ENCODE peak calls at places on chromosomes 11 and 22, in seven cellular contexts. U is ovary, N is endothelial cell of umbilical vein, J is adrenal gland, H is body of pancreas, I is prostate gland, O is transverse colon. L is an unnamed sample.

GRCh38 chr11:93623179-93623578 is 38.3 kb upstream of the CEP295 start:
- DNase-seq in U (no peak), N (no peak), J (peak; percentile 21), H (no peak), I (no peak), O (no peak), L (no peak)

GRCh38 chr11:61138940-61139339 is 22.3 kb downstream of the VPS37C start:
- DNase-seq in U (no peak), N (no peak), J (no peak), H (no peak), I (no peak), O (no peak), L (no peak)

GRCh38 chr11:66316849-66317251 is at the start of gene CD248:
- DNase-seq in U (peak; percentile 82), N (peak; percentile 15), J (no peak), H (no peak), I (no peak), O (peak; percentile 43), L (peak; percentile 33)

GRCh38 chr11:57474017-57474750 is 13.9 kb downstream of the RTN4RL2 start:
- DNase-seq in U (no peak), N (no peak), J (no peak), H (no peak), I (no peak), O (no peak), L (no peak)

GRCh38 chr11:1516273-1517067 is 29.9 kb upstream of the MOB2 start:
- DNase-seq in U (no peak), N (no peak), J (no peak), H (no peak), I (no peak), O (no peak), L (no peak)

GRCh38 chr11:70568504-70569172 is 170.3 kb downstream of the CTTN start:
- DNase-seq in U (peak; percentile 53), N (no peak), J (peak; percentile 26), H (no peak), I (peak; percentile 17), O (peak; percentile 49), L (peak; percentile 22)

GRCh38 chr11:116860303-116860702 is 22.9 kb upstream of the APOA1 start:
- DNase-seq in U (no peak), N (no peak), J (no peak), H (no peak), I (no peak), O (no peak), L (no peak)

GRCh38 chr22:24118689-24119384 is 62.5 kb upstream of the SUSD2 start:
- DNase-seq in U (no peak), N (no peak), J (no peak), H (no peak), I (no peak), O (no peak), L (no peak)

GRCh38 chr11:121649798-121650197 is 197.0 kb upstream of the SORL1-AS1 start:
- DNase-seq in U (no peak), N (no peak), J (no peak), H (no peak), I (peak; percentile 34), O (no peak), L (no peak)

GRCh38 chr11:46912526-46913150 is 5.7 kb downstream of the LRP4 start:
- DNase-seq in U (no peak), N (no peak), J (no peak), H (no peak), I (no peak), O (no peak), L (no peak)

GRCh38 chr11:82398300-82398815 is 335.3 kb downstream of the FAM181B start:
- DNase-seq in U (peak; percentile 39), N (no peak), J (peak; percentile 63), H (peak; percentile 25), I (no peak), O (no peak), L (no peak)

GRCh38 chr11:65492637-65493366 is 6.0 kb upstream of the MALAT1 start:
- DNase-seq in U (peak; percentile 84), N (peak; percentile 81), J (peak; percentile 94), H (peak; percentile 81), I (no peak), O (peak; percentile 87), L (peak; percentile 95)

GRCh38 chr11:68048681-68049508 is 10.1 kb downstream of the TCIRG1 start:
- DNase-seq in U (no peak), N (no peak), J (no peak), H (no peak), I (no peak), O (no peak), L (no peak)

GRCh38 chr11:122853971-122854446 is 15.7 kb downstream of the CRTAM start:
- DNase-seq in U (peak; percentile 24), N (peak; percentile 78), J (peak; percentile 67), H (peak; percentile 76), I (peak; percentile 72), O (peak; percentile 31), L (peak; percentile 50)

GRCh38 chr11:124923296-124923695 is 4.2 kb downstream of the HEPN1 start:
- DNase-seq in U (no peak), N (no peak), J (no peak), H (no peak), I (no peak), O (no peak), L (no peak)

GRCh38 chr11:61974766-61975631 is 7.6 kb upstream of the FTH1 start:
- DNase-seq in U (peak; percentile 26), N (peak; percentile 72), J (no peak), H (peak; percentile 96), I (peak; percentile 60), O (peak; percentile 57), L (peak; percentile 85)

GRCh38 chr22:27108425-27109114 is 451.2 kb downstream of the MIAT start:
- DNase-seq in U (peak; percentile 85), N (peak; percentile 34), J (peak; percentile 65), H (peak; percentile 51), I (no peak), O (peak; percentile 32), L (peak; percentile 92)

GRCh38 chr11:111367411-111368284 is 11.4 kb downstream of the POU2AF1 start:
- DNase-seq in U (no peak), N (no peak), J (no peak), H (no peak), I (peak; percentile 60), O (peak; percentile 38), L (no peak)

GRCh38 chr22:39475902-39476301 is 19.1 kb downstream of the MGAT3 start:
- DNase-seq in U (no peak), N (no peak), J (no peak), H (no peak), I (no peak), O (no peak), L (no peak)

GRCh38 chr22:35631597-35631996 is 14.5 kb upstream of the MB start:
- DNase-seq in U (no peak), N (peak; percentile 23), J (peak; percentile 74), H (peak; percentile 62), I (no peak), O (peak; percentile 73), L (peak; percentile 44)

GRCh38 chr22:35634981-35635540 is 13.2 kb upstream of the APOL6 start:
- DNase-seq in U (no peak), N (no peak), J (no peak), H (no peak), I (no peak), O (no peak), L (no peak)

GRCh38 chr22:35632902-35633301 is 15.3 kb upstream of the APOL6 start:
- DNase-seq in U (no peak), N (no peak), J (no peak), H (no peak), I (no peak), O (no peak), L (no peak)

GRCh38 chr22:35634015-35634414 is 14.2 kb upstream of the APOL6 start:
- DNase-seq in U (no peak), N (no peak), J (no peak), H (no peak), I (no peak), O (no peak), L (no peak)

GRCh38 chr22:35633520-35633919 is 14.7 kb upstream of the APOL6 start:
- DNase-seq in U (no peak), N (no peak), J (no peak), H (no peak), I (no peak), O (no peak), L (no peak)
- TF ChIP-seq POLR2A in U (no peak), N (no peak), J (no peak), H (no peak), I (no peak), O (no peak), L (no peak)

GRCh38 chr11:69518081-69518950 is 36.9 kb downstream of the LINC01488 start:
- DNase-seq in U (no peak), N (no peak), J (no peak), H (no peak), I (no peak), O (no peak), L (no peak)

GRCh38 chr11:69524291-69524882 is 42.9 kb downstream of the LINC01488 start:
- DNase-seq in U (no peak), N (no peak), J (no peak), H (no peak), I (no peak), O (no peak), L (no peak)

GRCh38 chr11:69523453-69523852 is 42.0 kb downstream of the LINC01488 start:
- DNase-seq in U (no peak), N (no peak), J (no peak), H (no peak), I (no peak), O (no peak), L (no peak)

GRCh38 chr11:69520186-69520585 is 38.7 kb downstream of the LINC01488 start:
- DNase-seq in U (no peak), N (no peak), J (no peak), H (no peak), I (no peak), O (no peak), L (no peak)

GRCh38 chr11:69521461-69521860 is 40.0 kb downstream of the LINC01488 start:
- DNase-seq in U (no peak), N (no peak), J (no peak), H (no peak), I (no peak), O (no peak), L (no peak)
- H3K4me3 ChIP-seq in U (no peak overlapping the region), N (no peak overlapping the region), J (no peak overlapping the region), H (no peak overlapping the region), I (no peak overlapping the region), O (no peak overlapping the region), L (no peak overlapping the region)

DNA sequence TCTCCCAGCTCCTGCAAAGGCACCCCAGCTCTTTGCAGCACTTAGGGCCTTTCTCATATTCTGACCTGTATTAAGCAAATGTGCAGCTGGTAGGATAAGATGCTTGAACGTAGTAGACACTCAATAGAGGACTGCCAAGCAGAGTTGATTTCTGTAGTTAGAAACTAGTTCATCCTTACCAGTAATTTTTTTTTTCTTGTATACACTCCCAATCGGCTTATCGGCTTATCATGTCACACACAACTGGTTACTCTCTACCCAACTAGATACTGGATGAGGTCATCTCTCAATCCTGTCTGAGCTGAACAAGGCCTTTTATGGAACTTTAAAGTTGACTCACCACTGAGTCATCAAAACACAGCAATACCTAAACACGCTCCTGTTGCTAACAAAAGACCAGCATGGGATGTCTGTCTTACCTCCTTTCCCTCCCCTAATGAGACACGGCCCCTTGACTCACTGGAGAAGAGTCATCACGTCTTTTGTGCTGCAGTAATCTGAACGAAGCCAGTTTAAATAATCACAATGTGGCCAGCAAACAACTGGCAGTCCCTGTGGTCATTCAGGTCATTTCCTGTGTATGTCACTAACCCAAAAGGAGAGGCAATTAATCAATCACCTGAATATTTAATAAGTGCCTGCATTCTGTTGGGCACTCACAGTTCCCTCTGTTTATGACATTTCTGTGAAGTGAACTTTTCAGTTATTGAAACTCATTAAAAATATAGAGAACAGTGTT is 7.5 kb upstream of the WEE1 start:
- DNase-seq in U (no peak), N (peak; percentile 99), J (peak; percentile 61), H (peak; percentile 64), I (peak; percentile 63), O (peak; percentile 53), L (peak; percentile 28)
- TF ChIP-seq POLR2A in U (no peak), N (no peak), J (no peak), H (no peak), I (peak; percentile 55), O (peak; percentile 17), L (peak; percentile 29)

GRCh38 chr11:72038491-72038890 is 39.8 kb downstream of the IL18BP start:
- DNase-seq in U (peak; percentile 72), N (no peak), J (peak; percentile 79), H (peak; percentile 40), I (peak; percentile 78), O (peak; percentile 61), L (peak; percentile 47)
- H3K4me3 ChIP-seq in U (peak overlapping the region; percentile 57), N (peak overlapping the region; percentile 58), J (no peak overlapping the region), H (no peak overlapping the region), I (peak overlapping the region; percentile 38), O (peak overlapping the region; percentile 40), L (peak overlapping the region; percentile 39)

L was measured in thyroid gland.